ENCODE peak calls at places on chromosomes 7 and 10, in ten cellular contexts. Y is right atrium auricular region; M is AG04450; K is effector memory CD4-positive, alpha-beta T cell; I is mammary epithelial cell; P is uterus; H is HCT116; O is psoas muscle; G is fibroblast of lung; A is Peyer's patch. X is an unnamed sample. For H3K9me3, the result is how much of the 10 kb centered on the place peaks cover.

GRCh38 chr7:81120803-81121202 is 202.0 kb upstream of the SEMA3C start:
- DNase-seq in G (no peak), A (no peak), K (no peak), O (no peak), I (no peak), Y (no peak), H (no peak), P (no peak), M (no peak), X (no peak)

GRCh38 chr7:142616121-142616643 is 133.1 kb upstream of the PRSS1 start:
- DNase-seq in K (no peak), Y (no peak), I (peak), G (no peak), H (no peak), M (no peak), O (no peak), P (no peak), A (no peak), X (no peak)

GRCh38 chr7:138842111-138842510 is 44.1 kb upstream of the ATP6V0A4 start:
- DNase-seq in H (no peak), K (no peak), A (no peak), O (no peak), P (no peak), G (peak), I (peak), M (peak), Y (no peak), X (peak)

GRCh38 chr10:11425672-11426071 is 185.8 kb downstream of the USP6NL start:
- DNase-seq in M (no peak), K (no peak), P (no peak), A (no peak), Y (no peak), G (no peak), O (no peak), I (no peak), H (no peak), X (no peak)

GRCh38 chr10:71748671-71749191 is 24.6 kb downstream of the VSIR start:
- DNase-seq in P (peak), K (peak), H (no peak), M (no peak), Y (peak), O (peak), G (no peak), I (no peak), A (peak), X (peak)

GRCh38 chr7:29352041-29352440 is 157.5 kb downstream of the CHN2 start:
- DNase-seq in H (no peak), A (no peak), I (no peak), P (no peak), K (no peak), G (no peak), M (no peak), Y (no peak), O (no peak), X (no peak)

GRCh38 chr7:100506356-100506930 is 22.7 kb downstream of the NYAP1 start:
- DNase-seq in K (no peak), Y (no peak), H (no peak), G (no peak), P (no peak), I (no peak), M (no peak), A (no peak), O (no peak), X (no peak)

GRCh38 chr10:63430091-63430998 is 35.4 kb downstream of the JMJD1C start:
- DNase-seq in P (no peak), A (no peak), I (peak), Y (no peak), M (no peak), O (no peak), H (peak), K (no peak), G (peak), X (peak)

GRCh38 chr7:28328161-28328560 is 84.2 kb upstream of the CREB5 start:
- DNase-seq in K (no peak), G (no peak), H (no peak), A (no peak), Y (no peak), O (no peak), I (peak), M (no peak), P (no peak), X (no peak)

GRCh38 chr10:43205681-43206390 is 61.0 kb downstream of the RASGEF1A start:
- DNase-seq in I (no peak), K (no peak), G (no peak), H (no peak), Y (no peak), O (peak), P (peak), M (no peak), A (peak), X (no peak)

GRCh38 chr7:79386688-79387422 is 66.6 kb downstream of the MAGI2 start:
- DNase-seq in G (peak), Y (no peak), M (peak), I (no peak), O (no peak), P (no peak), H (no peak), A (no peak), K (no peak), X (no peak)

GRCh38 chr10:8180348-8180747 is 125.9 kb downstream of the GATA3 start:
- DNase-seq in I (no peak), P (no peak), G (no peak), K (no peak), H (no peak), M (no peak), Y (no peak), O (no peak), A (no peak), X (no peak)

GRCh38 chr7:9719303-9719702 is 1254.4 kb upstream of the PHF14 start:
- DNase-seq in H (no peak), M (no peak), A (no peak), G (peak), I (no peak), Y (no peak), O (no peak), K (no peak), P (no peak), X (no peak)

GRCh38 chr10:103616705-103617361 is 123.3 kb downstream of the NEURL1 start:
- DNase-seq in I (no peak), G (peak), Y (peak), K (no peak), H (no peak), P (peak), M (peak), A (peak), O (peak), X (peak)

GRCh38 chr7:921071-921461 is 33.4 kb downstream of the ADAP1 start:
- DNase-seq in H (no peak), P (peak), A (peak), O (peak), K (no peak), I (no peak), Y (no peak), M (no peak), G (no peak), X (no peak)

GRCh38 chr7:23353172-23353571 is 54.0 kb downstream of the MALSU1 start:
- DNase-seq in K (no peak), M (no peak), G (peak), H (no peak), O (no peak), Y (no peak), I (no peak), P (no peak), A (no peak), X (no peak)

GRCh38 chr7:144835166-144835611 is 664 bp downstream of the TPK1 start:
- DNase-seq in A (peak), O (no peak), H (no peak), P (peak), M (no peak), I (peak), Y (no peak), K (peak), G (peak), X (peak)

GRCh38 chr7:65923321-65923720 is 50.4 kb downstream of the VKORC1L1 start:
- DNase-seq in P (no peak), M (no peak), H (no peak), Y (no peak), I (no peak), A (no peak), K (no peak), G (no peak), O (no peak), X (no peak)

GRCh38 chr7:156475179-156475578 is 165.4 kb upstream of the RNF32 start:
- DNase-seq in G (peak), I (no peak), K (no peak), O (no peak), A (no peak), P (no peak), H (no peak), M (no peak), Y (peak), X (no peak)

GRCh38 chr10:112919721-112920120 is 30.3 kb upstream of the TCF7L2 start:
- DNase-seq in M (no peak), G (peak), A (no peak), I (peak), Y (no peak), K (no peak), H (peak), P (no peak), O (no peak), X (peak)

GRCh38 chr7:77459311-77459726 is 43.2 kb upstream of the GSAP start:
- DNase-seq in P (no peak), A (no peak), I (no peak), G (no peak), O (no peak), K (no peak), M (no peak), H (no peak), Y (no peak), X (no peak)

GRCh38 chr10:128186959-128187787 is 61.0 kb upstream of the MKI67 start:
- DNase-seq in A (no peak), G (no peak), P (no peak), I (no peak), Y (no peak), O (no peak), M (no peak), H (no peak), K (no peak), X (no peak)

GRCh38 chr10:48659790-48660189 is 24.9 kb upstream of the WDFY4 start:
- DNase-seq in P (no peak), O (no peak), Y (no peak), H (no peak), M (no peak), K (no peak), A (no peak), G (no peak), I (no peak), X (no peak)

GRCh38 chr10:131852161-131852822 is 48.5 kb upstream of the PPP2R2D start:
- DNase-seq in Y (no peak), A (peak), M (no peak), I (no peak), K (no peak), G (no peak), P (peak), H (no peak), O (peak), X (no peak)
- H3K9me3 ChIP-seq in Y (under half), A (under half), M (half or more), I (under half), K (under half), G (under half), P (under half), H (under half), O (under half), X (under half)

DNA sequence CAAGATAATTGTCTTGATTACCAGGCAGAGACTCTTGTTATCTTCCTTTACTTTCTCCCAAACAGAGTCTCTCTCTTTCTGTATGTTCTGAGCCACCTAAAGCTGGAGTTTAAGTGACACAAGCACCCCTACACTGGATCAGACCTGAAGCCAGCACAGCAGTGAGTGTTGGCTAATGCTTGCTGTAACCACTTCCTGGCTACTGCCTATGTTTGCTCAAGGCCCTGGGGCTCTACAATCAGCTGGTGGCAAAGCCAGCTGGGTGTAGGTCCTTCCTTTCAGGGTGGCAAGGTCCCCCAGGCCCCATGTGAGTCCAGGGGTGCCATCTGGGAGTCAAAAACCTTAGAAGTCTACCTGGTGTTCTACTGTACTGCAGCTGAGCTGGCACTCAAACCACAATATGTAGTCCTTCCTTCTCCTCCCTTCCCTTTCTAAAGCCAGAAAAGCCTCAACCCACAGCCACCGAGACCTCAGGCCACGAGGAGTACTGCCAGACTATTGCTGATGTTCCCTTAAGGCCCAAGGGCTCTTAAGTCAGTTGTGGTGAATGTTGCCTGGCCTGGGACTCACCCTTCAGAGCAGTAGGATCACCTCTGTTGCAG is 416.3 kb downstream of the ADRA2A start:
- DNase-seq in K (no peak), G (no peak), H (no peak), O (no peak), I (peak), P (no peak), Y (no peak), M (no peak), A (no peak), X (no peak)
- H3K9me3 ChIP-seq in K (under half), G (under half), H (under half), O (under half), I (under half), P (under half), Y (under half), M (under half), A (under half), X (under half)

DNA sequence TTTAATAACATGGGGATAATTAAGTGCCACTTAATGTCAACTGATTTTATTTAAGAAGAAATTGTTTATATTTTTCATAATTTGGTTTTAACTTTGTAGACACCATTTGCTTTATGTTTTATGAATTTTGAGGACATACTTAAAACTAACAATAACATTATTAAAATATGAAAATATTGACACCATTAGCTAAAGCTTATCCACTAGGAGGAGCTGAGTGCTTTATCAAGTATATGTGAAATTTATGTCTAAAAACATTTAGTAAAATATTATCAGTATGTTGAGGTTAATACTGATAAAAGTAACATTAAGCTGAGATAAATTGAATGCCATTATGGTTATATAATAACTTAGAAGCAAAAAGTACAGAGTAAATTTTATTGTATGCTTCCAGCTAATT is 622.1 kb downstream of the ARL4A start:
- DNase-seq in A (no peak), P (no peak), I (no peak), M (no peak), H (no peak), K (no peak), G (no peak), O (no peak), Y (no peak), X (no peak)
- H3K9me3 ChIP-seq in A (under half), P (under half), I (under half), M (under half), H (under half), K (under half), G (under half), O (under half), Y (under half), X (under half)

DNA sequence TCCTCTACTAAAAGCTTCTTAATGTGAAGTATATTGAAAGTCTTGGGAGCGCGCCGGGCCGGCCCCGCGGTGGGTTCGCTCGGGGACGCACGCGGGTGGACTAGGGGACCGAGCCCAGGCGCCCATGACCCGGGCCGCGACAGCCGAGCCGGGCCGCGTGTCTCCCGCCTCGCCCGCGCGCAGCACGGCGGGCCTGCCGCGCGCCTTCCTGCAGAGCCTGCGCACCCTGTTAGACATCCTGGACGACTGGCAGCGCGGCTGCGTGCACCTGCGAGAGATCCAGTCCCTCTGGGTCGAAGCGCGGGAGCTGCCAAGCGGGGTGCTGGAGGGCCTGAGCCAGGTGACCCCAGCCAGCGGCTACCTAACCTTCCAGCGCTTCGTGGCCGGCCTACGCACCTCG is 25.4 kb upstream of the ZNF735 start:
- DNase-seq in G (no peak), A (no peak), P (no peak), M (no peak), I (no peak), Y (no peak), O (no peak), H (no peak), K (no peak), X (no peak)
- H3K9me3 ChIP-seq in G (under half), A (under half), P (under half), M (under half), I (under half), Y (under half), O (under half), H (under half), K (under half), X (under half)

DNA sequence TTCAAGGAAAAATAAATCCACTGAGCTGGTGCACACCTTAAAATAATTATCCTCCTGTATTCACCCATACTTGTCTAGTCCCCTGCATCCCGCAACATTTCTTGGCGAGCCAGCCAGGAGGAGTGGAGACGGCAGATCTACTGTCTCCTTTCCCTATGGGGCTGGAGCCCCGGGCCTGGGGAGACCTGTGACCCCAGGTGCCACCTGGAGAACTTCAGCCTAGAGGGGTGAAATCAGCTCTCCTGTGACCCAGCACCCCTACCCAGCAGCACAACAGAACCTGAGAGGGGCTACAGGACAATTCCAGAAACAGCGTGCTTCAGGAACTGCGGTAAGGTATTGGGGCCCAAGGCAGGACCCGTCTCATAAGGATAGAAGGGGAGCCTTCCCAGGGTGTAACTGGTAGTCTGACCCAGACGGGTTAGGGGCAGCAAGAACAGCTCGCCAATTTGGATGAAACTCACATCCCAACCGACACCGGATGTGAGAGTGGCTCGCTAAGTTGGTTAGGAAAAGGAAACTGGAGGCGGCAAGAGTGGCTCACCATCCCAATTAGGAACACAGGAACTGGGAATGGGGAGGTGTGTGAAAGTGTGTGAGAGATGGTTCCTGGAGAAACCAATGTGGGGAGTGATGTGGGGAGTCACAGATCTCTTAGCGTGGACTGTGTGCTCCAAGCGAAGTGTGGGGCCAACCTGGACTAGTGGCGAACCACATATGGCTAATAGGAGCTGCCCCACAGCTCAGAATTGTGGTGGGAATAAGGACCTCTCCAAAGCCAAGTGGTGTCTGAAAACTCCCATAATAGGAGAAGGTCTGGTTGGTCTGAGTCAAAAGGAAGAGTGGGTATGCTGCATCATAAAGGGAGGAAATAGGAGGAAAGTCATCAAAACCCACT is 15.1 kb upstream of the DENND2A start:
- DNase-seq in M (no peak), H (no peak), A (peak), P (no peak), G (no peak), K (no peak), Y (no peak), O (no peak), I (no peak), X (no peak)
- H3K9me3 ChIP-seq in M (under half), H (under half), A (under half), P (under half), G (under half), K (under half), Y (under half), O (under half), I (under half), X (under half)

GRCh38 chr7:102890292-102890970 is 22.4 kb upstream of the LRRC17 start:
- DNase-seq in H (no peak), K (no peak), Y (no peak), O (no peak), G (peak), I (no peak), A (no peak), M (peak), P (no peak), X (peak)

GRCh38 chr7:102890971-102891692 is 21.7 kb upstream of the LRRC17 start:
- DNase-seq in I (no peak), O (no peak), K (no peak), A (no peak), G (no peak), P (no peak), Y (no peak), M (no peak), H (no peak), X (no peak)

GRCh38 chr7:102892631-102893278 is 20.0 kb upstream of the LRRC17 start:
- DNase-seq in I (no peak), P (no peak), H (no peak), A (no peak), Y (no peak), G (peak), M (no peak), O (no peak), K (no peak), X (no peak)

GRCh38 chr7:102889836-102890235 is 23.0 kb upstream of the LRRC17 start:
- DNase-seq in Y (no peak), H (no peak), M (no peak), G (peak), P (no peak), I (no peak), A (no peak), K (no peak), O (no peak), X (peak)

GRCh38 chr7:102891693-102892261 is 21.0 kb upstream of the LRRC17 start:
- DNase-seq in H (no peak), O (peak), A (no peak), G (peak), I (peak), M (peak), Y (no peak), K (no peak), P (peak), X (peak)
- H3K9me3 ChIP-seq in H (under half), O (under half), A (under half), G (under half), I (under half), M (under half), Y (under half), K (under half), P (under half), X (under half)

X was measured in MG63.